ENCODE peak calls at places on chromosomes 2 and 18, in eight cellular contexts. I is lung microvascular endothelial cell, K is ELF-1, D is HEK293T, V is iPS DF 6.9, U is T-helper 1 cell, M is B cell, L is Right ventricle myocardium superior. N is an unnamed sample.

GRCh38 chr2:55771612-55772011 is 78.0 kb upstream of the PNPT1 start:
- DNase-seq in D (no peak), V (no peak), I (peak; percentile 64), M (no peak), K (no peak), U (no peak), L (no peak), N (no peak)

GRCh38 chr2:64881037-64881492 is 108.1 kb upstream of the SLC1A4 start:
- DNase-seq in D (no peak), I (no peak), V (no peak), K (no peak), U (no peak), M (no peak), L (no peak), N (no peak)

GRCh38 chr18:44654555-44654954 is 26.1 kb upstream of the SETBP1 start:
- DNase-seq in V (no peak), I (peak; percentile 3), U (no peak), D (no peak), L (no peak), M (no peak), K (no peak), N (no peak)

GRCh38 chr2:127014630-127015029 is 92.3 kb downstream of the BIN1 start:
- DNase-seq in M (no peak), K (no peak), I (peak; percentile 95), D (no peak), V (no peak), U (no peak), L (no peak), N (no peak)

GRCh38 chr18:8843005-8843404 is 137.6 kb downstream of the MTCL1 start:
- DNase-seq in K (no peak), L (no peak), M (no peak), U (no peak), D (no peak), I (no peak), V (no peak), N (no peak)

GRCh38 chr18:62198259-62198658 is 11.2 kb downstream of the RELCH start:
- DNase-seq in L (no peak), I (no peak), M (no peak), U (no peak), K (no peak), D (no peak), V (no peak), N (no peak)

GRCh38 chr18:39205565-39205964 is 1640.0 kb upstream of the CELF4 start:
- DNase-seq in V (no peak), I (no peak), K (no peak), M (no peak), L (no peak), D (no peak), U (no peak), N (no peak)

GRCh38 chr18:62781893-62782292 is 66.6 kb downstream of the PHLPP1 start:
- DNase-seq in M (no peak), V (no peak), D (no peak), K (no peak), U (no peak), I (peak; percentile 68), L (no peak), N (no peak)

GRCh38 chr2:31197166-31197565 is 20.1 kb downstream of the CAPN14 start:
- DNase-seq in D (no peak), V (no peak), K (peak; percentile 22), I (no peak), L (no peak), M (no peak), U (no peak), N (no peak)

GRCh38 chr2:42125887-42126594 is 43.1 kb upstream of the EML4 start:
- DNase-seq in I (no peak), K (peak; percentile 59), D (no peak), U (no peak), M (no peak), V (no peak), L (no peak), N (no peak)

GRCh38 chr2:38935568-38936172 is 46.0 kb downstream of the ARHGEF33 start:
- DNase-seq in M (no peak), I (no peak), V (no peak), L (no peak), D (no peak), U (no peak), K (no peak), N (no peak)

GRCh38 chr2:44974064-44974715 is 32.7 kb downstream of the SIX3 start:
- DNase-seq in L (no peak), U (no peak), I (peak; percentile 58), V (no peak), K (peak; percentile 71), D (peak; percentile 66), M (no peak), N (no peak)

GRCh38 chr2:223815186-223815883 is 22.0 kb downstream of the AP1S3 start:
- DNase-seq in M (no peak), V (no peak), U (no peak), K (no peak), L (no peak), I (peak; percentile 95), D (peak; percentile 74), N (no peak)

GRCh38 chr2:168526641-168527040 is 70.6 kb downstream of the CERS6 start:
- DNase-seq in L (no peak), K (no peak), M (no peak), D (no peak), U (no peak), I (no peak), V (no peak), N (no peak)

GRCh38 chr2:111898703-111899514 is 502 bp downstream of the MERTK start:
- DNase-seq in U (peak; percentile 14), M (no peak), K (peak; percentile 64), V (no peak), D (no peak), L (peak; percentile 72), I (peak; percentile 23), N (no peak)

GRCh38 chr2:100879296-100879695 is 59.4 kb downstream of the NPAS2 start:
- DNase-seq in M (no peak), D (no peak), I (no peak), L (no peak), V (no peak), K (no peak), U (no peak), N (no peak)

GRCh38 chr2:55232863-55233657 is 572 bp downstream of the RPS27A start:
- DNase-seq in K (peak; percentile 36), V (no peak), I (peak; percentile 48), D (peak; percentile 21), L (peak; percentile 63), U (peak; percentile 43), M (peak; percentile 51), N (peak; percentile 46)

GRCh38 chr2:58428286-58428552 is 187.1 kb upstream of the FANCL start:
- DNase-seq in D (peak; percentile 57), L (no peak), V (no peak), I (no peak), M (no peak), U (no peak), K (peak; percentile 70), N (no peak)

GRCh38 chr2:61887684-61888303 is 662 bp downstream of the CCT4 start:
- DNase-seq in D (peak; percentile 7), I (peak; percentile 70), U (no peak), K (peak; percentile 21), M (no peak), L (no peak), V (no peak), N (no peak)

GRCh38 chr18:53943463-53943862 is 281.0 kb downstream of the MBD2 start:
- DNase-seq in M (no peak), I (no peak), L (no peak), U (no peak), D (no peak), K (no peak), V (no peak), N (no peak)

GRCh38 chr2:85750509-85751299 is 3.1 kb upstream of the ATOH8 start:
- DNase-seq in M (peak; percentile 53), U (no peak), I (peak; percentile 71), V (no peak), D (peak; percentile 71), L (peak; percentile 85), K (peak; percentile 84), N (peak; percentile 83)

GRCh38 chr18:28973324-28973723 is 796.4 kb upstream of the CDH2 start:
- DNase-seq in K (no peak), U (no peak), M (no peak), L (no peak), V (no peak), D (no peak), I (no peak), N (no peak)

GRCh38 chr2:224084266-224084892 is 45.3 kb upstream of the SERPINE2 start:
- DNase-seq in K (no peak), D (no peak), U (no peak), L (no peak), I (no peak), V (no peak), M (no peak), N (no peak)

GRCh38 chr2:44549856-44550255 is 188.1 kb downstream of the CAMKMT start:
- DNase-seq in I (peak; percentile 9), D (no peak), U (no peak), K (no peak), M (no peak), V (no peak), L (no peak), N (no peak)

GRCh38 chr2:238966274-238966937 is 118.5 kb downstream of the TWIST2 start:
- DNase-seq in L (no peak), D (no peak), I (no peak), U (no peak), M (no peak), V (no peak), K (no peak), N (no peak)

GRCh38 chr18:61992923-61993322 is 100.1 kb upstream of the RNF152 start:
- DNase-seq in I (peak; percentile 45), L (no peak), U (no peak), D (no peak), V (no peak), K (no peak), M (no peak), N (no peak)

GRCh38 chr2:166388488-166389070 is 12.8 kb upstream of the SCN9A start:
- DNase-seq in I (peak; percentile 97), L (no peak), K (no peak), M (no peak), D (no peak), V (no peak), U (no peak), N (no peak)

GRCh38 chr2:193103064-193103463 is 908.3 kb upstream of the TMEFF2 start:
- DNase-seq in D (no peak), V (no peak), K (no peak), U (no peak), I (no peak), L (no peak), M (no peak), N (no peak)

GRCh38 chr18:26040051-26040656 is 50.3 kb downstream of the SS18 start:
- DNase-seq in M (no peak), I (peak; percentile 29), D (no peak), U (no peak), L (no peak), K (no peak), V (no peak), N (no peak)

GRCh38 chr2:227163445-227163997 is 484 bp downstream of the COL4A4 start:
- DNase-seq in K (no peak), V (no peak), I (no peak), D (no peak), M (no peak), U (no peak), L (peak; percentile 40), N (peak; percentile 43)

GRCh38 chr2:152115952-152116351 is 17.1 kb upstream of the CACNB4 start:
- DNase-seq in U (no peak), M (no peak), V (no peak), D (no peak), L (no peak), K (no peak), I (no peak), N (no peak)

GRCh38 chr2:183606022-183606717 is 481.9 kb downstream of the NUP35 start:
- DNase-seq in D (no peak), K (no peak), M (no peak), U (no peak), L (no peak), V (no peak), I (no peak), N (no peak)

GRCh38 chr2:44348385-44348784 is 12.9 kb downstream of the PREPL start:
- DNase-seq in K (no peak), M (no peak), I (no peak), U (no peak), V (no peak), D (no peak), L (no peak), N (no peak)

GRCh38 chr18:63233334-63233733 is 86.2 kb downstream of the BCL2 start:
- DNase-seq in L (no peak), M (no peak), D (no peak), U (no peak), V (no peak), K (no peak), I (no peak), N (no peak)